ENCODE peak calls at places on chromosomes 5 and 9, in eight cellular contexts. N, W, I, B, A, J, O and D are unnamed samples.

GRCh38 chr9:131728961-131729360 is 10.9 kb downstream of the RAPGEF1 start:
- DNase-seq in N (no peak), W (no peak), I (peak; percentile 59), B (no peak), A (no peak), J (no peak), O (no peak), D (no peak)

GRCh38 chr5:141084487-141084989 is 9.9 kb upstream of the PCDHB2 start:
- DNase-seq in N (no peak), W (peak; percentile 14), I (peak; percentile 18), B (no peak), A (no peak), J (no peak), O (peak; percentile 52), D (peak; percentile 52)

GRCh38 chr5:137142371-137143243 is 356.5 kb downstream of the SPOCK1 start:
- DNase-seq in N (no peak), W (peak; percentile 97), I (peak; percentile 11), B (no peak), A (peak; percentile 82), J (peak; percentile 31), O (no peak), D (no peak)

GRCh38 chr9:33294670-33295432 is 4.5 kb downstream of the NFX1 start:
- DNase-seq in N (no peak), W (no peak), I (no peak), B (no peak), A (no peak), J (no peak), O (no peak), D (no peak)

GRCh38 chr5:32690153-32690552 is 21.0 kb upstream of the NPR3 start:
- DNase-seq in N (no peak), W (no peak), I (no peak), B (no peak), A (no peak), J (no peak), O (no peak), D (no peak)

GRCh38 chr5:157059093-157059539 is at the start of gene HAVCR1:
- DNase-seq in N (no peak), W (no peak), I (no peak), B (no peak), A (no peak), J (no peak), O (no peak), D (no peak)

GRCh38 chr5:87188411-87188810 is 79.3 kb upstream of the RASA1 start:
- DNase-seq in N (no peak), W (no peak), I (no peak), B (no peak), A (no peak), J (no peak), O (peak; percentile 1), D (no peak)

GRCh38 chr9:29241320-29241719 is 1668.0 kb upstream of the C9orf72 start:
- DNase-seq in N (no peak), W (no peak), I (no peak), B (no peak), A (no peak), J (no peak), O (no peak), D (no peak)

GRCh38 chr9:134855231-134855899 is 25.2 kb upstream of the FCN2 start:
- DNase-seq in N (no peak), W (no peak), I (no peak), B (no peak), A (no peak), J (no peak), O (no peak), D (no peak)

GRCh38 chr9:35905912-35906679 is at the start of gene HRCT1:
- DNase-seq in N (peak; percentile 96), W (peak; percentile 72), I (peak; percentile 95), B (no peak), A (peak; percentile 85), J (peak; percentile 93), O (peak; percentile 26), D (peak; percentile 26)

GRCh38 chr9:88818495-88819201 is 172.6 kb upstream of the S1PR3 start:
- DNase-seq in N (no peak), W (no peak), I (no peak), B (no peak), A (peak; percentile 55), J (no peak), O (no peak), D (no peak)

GRCh38 chr9:105307731-105308130 is 63.3 kb downstream of the SLC44A1 start:
- DNase-seq in N (no peak), W (no peak), I (no peak), B (no peak), A (no peak), J (no peak), O (no peak), D (no peak)

GRCh38 chr5:111535879-111536549 is 23.7 kb upstream of the STARD4 start:
- DNase-seq in N (no peak), W (no peak), I (no peak), B (no peak), A (no peak), J (no peak), O (no peak), D (no peak)

GRCh38 chr5:127400946-127401670 is 110.5 kb downstream of the MEGF10 start:
- DNase-seq in N (no peak), W (no peak), I (no peak), B (no peak), A (no peak), J (no peak), O (no peak), D (no peak)

GRCh38 chr5:54743997-54744788 is 226.6 kb downstream of the SNX18 start:
- DNase-seq in N (peak; percentile 30), W (peak; percentile 98), I (peak; percentile 46), B (peak; percentile 63), A (peak; percentile 96), J (no peak), O (peak; percentile 25), D (no peak)

GRCh38 chr5:14672508-14673394 is 8.2 kb downstream of the OTULIN start:
- DNase-seq in N (no peak), W (no peak), I (no peak), B (no peak), A (no peak), J (no peak), O (no peak), D (no peak)

GRCh38 chr9:113368960-113369582 is 7.7 kb downstream of the HDHD3 start:
- DNase-seq in N (no peak), W (no peak), I (no peak), B (no peak), A (no peak), J (no peak), O (no peak), D (no peak)

GRCh38 chr9:89428901-89429890 is 68.7 kb downstream of the SEMA4D start:
- DNase-seq in N (no peak), W (no peak), I (peak; percentile 57), B (no peak), A (no peak), J (no peak), O (no peak), D (no peak)

GRCh38 chr9:77453857-77454647 is 194.1 kb downstream of the GNA14 start:
- DNase-seq in N (no peak), W (no peak), I (no peak), B (no peak), A (no peak), J (no peak), O (no peak), D (no peak)

GRCh38 chr5:164127527-164127926 is 622.1 kb downstream of the MAT2B start:
- DNase-seq in N (no peak), W (no peak), I (no peak), B (no peak), A (no peak), J (no peak), O (no peak), D (no peak)

GRCh38 chr9:123710299-123710698 is 219.6 kb downstream of the DENND1A start:
- DNase-seq in N (no peak), W (no peak), I (no peak), B (no peak), A (peak; percentile 87), J (no peak), O (no peak), D (no peak)

GRCh38 chr9:91949946-91950664 is at the start of gene ROR2:
- DNase-seq in N (peak; percentile 70), W (no peak), I (peak; percentile 75), B (peak; percentile 73), A (no peak), J (no peak), O (no peak), D (no peak)

GRCh38 chr9:108766786-108767185 is 89.0 kb downstream of the ACTL7B start:
- DNase-seq in N (no peak), W (no peak), I (no peak), B (no peak), A (no peak), J (no peak), O (no peak), D (no peak)